ENCODE peak calls at places on chromosomes 13 and 19, in four cellular contexts. One of them, this sample, is unnamed. For H3K9me3, the result is how much of the 10 kb centered on the place peaks cover.

GRCh38 chr13:30718661-30719520 is 16.5 kb upstream of the ALOX5AP start:
- DNase-seq in uterus: no peak
- DNase-seq in testis: no peak
- DNase-seq in ovary: no peak
- DNase-seq in this sample: no peak

GRCh38 chr13:63481334-63481733 is 2065.7 kb upstream of the PCDH20 start:
- DNase-seq in testis: peak
- DNase-seq in uterus: no peak
- DNase-seq in ovary: no peak
- DNase-seq in this sample: no peak

GRCh38 chr13:20340759-20341161 is 108.6 kb upstream of the GJB6 start:
- DNase-seq in uterus: no peak
- DNase-seq in ovary: no peak
- DNase-seq in testis: no peak
- DNase-seq in this sample: no peak

GRCh38 chr13:76349700-76350099 is 536.5 kb downstream of the KCTD12 start:
- DNase-seq in uterus: no peak
- DNase-seq in ovary: no peak
- DNase-seq in testis: no peak
- DNase-seq in this sample: no peak

GRCh38 chr13:36115306-36115705 is 15.9 kb downstream of the DCLK1 start:
- DNase-seq in ovary: no peak
- DNase-seq in uterus: no peak
- DNase-seq in testis: no peak
- DNase-seq in this sample: no peak

GRCh38 chr13:46577656-46578589 is 25.0 kb downstream of the LRCH1 start:
- DNase-seq in ovary: no peak
- DNase-seq in testis: no peak
- DNase-seq in uterus: no peak
- DNase-seq in this sample: no peak

GRCh38 chr19:49809155-49809986 is 3.7 kb downstream of the FUZ start:
- DNase-seq in testis: peak
- DNase-seq in ovary: no peak
- DNase-seq in uterus: peak
- DNase-seq in this sample: peak

GRCh38 chr19:30882411-30883005 is 466.7 kb downstream of the TSHZ3 start:
- DNase-seq in uterus: no peak
- DNase-seq in testis: no peak
- DNase-seq in ovary: no peak
- DNase-seq in this sample: no peak

GRCh38 chr19:51396175-51396574 is 5.8 kb upstream of the C19orf84 start:
- DNase-seq in uterus: no peak
- DNase-seq in testis: no peak
- DNase-seq in ovary: no peak
- DNase-seq in this sample: no peak

GRCh38 chr19:459724-460511 is 915 bp downstream of the SHC2 start:
- DNase-seq in ovary: peak
- DNase-seq in uterus: peak
- DNase-seq in testis: peak
- DNase-seq in this sample: peak

GRCh38 chr13:94599877-94600276 is 1.8 kb upstream of the GPR180 start:
- DNase-seq in testis: peak
- DNase-seq in ovary: no peak
- DNase-seq in uterus: no peak
- DNase-seq in this sample: no peak

GRCh38 chr19:23415561-23416191 is 20.4 kb upstream of the ZNF91 start:
- DNase-seq in testis: peak
- DNase-seq in ovary: no peak
- DNase-seq in uterus: no peak
- DNase-seq in this sample: no peak

GRCh38 chr13:43537124-43537523 is 249.6 kb downstream of the ENOX1 start:
- DNase-seq in testis: no peak
- DNase-seq in uterus: no peak
- DNase-seq in ovary: no peak
- DNase-seq in this sample: no peak

GRCh38 chr19:6791237-6791636 is 18.7 kb downstream of the VAV1 start:
- DNase-seq in ovary: no peak
- DNase-seq in testis: no peak
- DNase-seq in uterus: no peak
- DNase-seq in this sample: no peak

GRCh38 chr13:24183741-24184182 is 23.2 kb downstream of the SPATA13 start:
- DNase-seq in ovary: peak
- DNase-seq in uterus: no peak
- DNase-seq in testis: peak
- DNase-seq in this sample: no peak

GRCh38 chr19:50003254-50003788 is 21.9 kb downstream of the VRK3 start:
- DNase-seq in uterus: no peak
- DNase-seq in ovary: no peak
- DNase-seq in testis: no peak
- DNase-seq in this sample: no peak

GRCh38 chr13:85137516-85137915 is 661.7 kb downstream of the SLITRK6 start:
- DNase-seq in testis: no peak
- DNase-seq in uterus: no peak
- DNase-seq in ovary: no peak
- DNase-seq in this sample: no peak

GRCh38 chr19:45901912-45902650 is at the start of gene MYPOP:
- DNase-seq in uterus: peak
- DNase-seq in testis: no peak
- DNase-seq in ovary: peak
- DNase-seq in this sample: no peak

GRCh38 chr19:10896851-10897526 is 25.6 kb downstream of the CARM1 start:
- DNase-seq in testis: no peak
- DNase-seq in ovary: no peak
- DNase-seq in uterus: no peak
- DNase-seq in this sample: no peak

GRCh38 chr13:99655351-99656091 is 154.2 kb downstream of the TM9SF2 start:
- DNase-seq in ovary: no peak
- DNase-seq in testis: no peak
- DNase-seq in uterus: no peak
- DNase-seq in this sample: no peak

GRCh38 chr19:38669532-38669931 is 22.1 kb downstream of the ACTN4 start:
- DNase-seq in ovary: no peak
- DNase-seq in testis: no peak
- DNase-seq in uterus: no peak
- DNase-seq in this sample: peak

GRCh38 chr13:73625562-73626339 is 508.5 kb downstream of the KLF12 start:
- DNase-seq in ovary: no peak
- DNase-seq in uterus: no peak
- DNase-seq in testis: no peak
- DNase-seq in this sample: no peak

GRCh38 chr19:55494172-55494761 is 6.0 kb downstream of the SSC5D start:
- DNase-seq in testis: peak
- DNase-seq in ovary: peak
- DNase-seq in uterus: peak
- DNase-seq in this sample: no peak

GRCh38 chr13:33677215-33677614 is 140.7 kb upstream of the RFC3 start:
- DNase-seq in testis: no peak
- DNase-seq in uterus: no peak
- DNase-seq in ovary: no peak
- DNase-seq in this sample: no peak

GRCh38 chr13:33678084-33678483 is 139.9 kb upstream of the RFC3 start:
- DNase-seq in testis: no peak
- DNase-seq in ovary: no peak
- DNase-seq in uterus: no peak
- DNase-seq in this sample: no peak

GRCh38 chr13:33676700-33677048 is 141.3 kb upstream of the RFC3 start:
- DNase-seq in testis: peak
- DNase-seq in ovary: peak
- DNase-seq in uterus: peak
- DNase-seq in this sample: no peak

GRCh38 chr13:33678906-33679657 is 138.9 kb upstream of the RFC3 start:
- DNase-seq in testis: peak
- DNase-seq in ovary: peak
- DNase-seq in uterus: peak
- DNase-seq in this sample: peak

DNA sequence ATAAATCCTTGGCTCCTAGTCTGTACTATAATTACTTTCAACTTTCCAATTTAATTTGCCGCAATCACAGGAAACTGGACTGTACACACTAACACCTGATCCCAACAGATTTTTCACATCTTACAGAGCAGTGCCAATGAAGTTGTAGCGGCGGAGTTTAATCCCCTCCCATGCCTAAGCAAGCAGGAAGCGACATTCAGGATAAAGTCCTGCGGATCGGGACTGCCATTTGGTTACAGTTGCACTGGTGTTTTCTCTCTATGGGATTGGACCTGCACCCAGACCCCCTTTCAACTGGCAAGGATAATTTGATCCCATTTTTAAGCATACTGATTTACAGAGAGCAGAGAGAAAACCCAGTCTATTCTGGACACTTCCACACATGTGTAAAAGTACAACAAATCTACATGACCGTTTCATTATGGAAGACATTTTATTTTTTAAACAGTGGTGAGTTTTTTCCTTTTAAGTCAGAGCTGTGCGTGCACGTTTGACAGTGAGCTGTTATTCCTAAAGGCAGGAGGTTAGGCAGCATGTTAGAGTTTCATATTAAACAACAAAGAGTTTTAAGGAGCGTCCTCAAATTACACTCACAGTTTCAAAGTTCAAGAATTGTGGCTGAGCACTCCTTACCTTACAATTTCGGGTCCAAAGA is 141.8 kb upstream of the RFC3 start:
- DNase-seq in ovary: no peak
- DNase-seq in testis: no peak
- DNase-seq in uterus: no peak
- DNase-seq in this sample: no peak
- H3K27ac ChIP-seq in ovary: no peak
- H3K27ac ChIP-seq in testis: no peak
- H3K27ac ChIP-seq in uterus: peak
- H3K27ac ChIP-seq in this sample: no peak

GRCh38 chr13:19159761-19160420 is 21.7 kb downstream of the TUBA3C start:
- DNase-seq in ovary: no peak
- DNase-seq in uterus: no peak
- DNase-seq in testis: no peak
- DNase-seq in this sample: no peak

GRCh38 chr13:19158006-19158405 is 23.6 kb downstream of the TUBA3C start:
- DNase-seq in uterus: no peak
- DNase-seq in ovary: no peak
- DNase-seq in testis: no peak
- DNase-seq in this sample: no peak

GRCh38 chr13:19157461-19157860 is 24.2 kb downstream of the TUBA3C start:
- DNase-seq in testis: no peak
- DNase-seq in uterus: no peak
- DNase-seq in ovary: no peak
- DNase-seq in this sample: no peak

GRCh38 chr13:19159181-19159580 is 22.4 kb downstream of the TUBA3C start:
- DNase-seq in testis: no peak
- DNase-seq in ovary: no peak
- DNase-seq in uterus: no peak
- DNase-seq in this sample: no peak

GRCh38 chr13:19158526-19158925 is 23.1 kb downstream of the TUBA3C start:
- DNase-seq in ovary: no peak
- DNase-seq in testis: no peak
- DNase-seq in uterus: no peak
- DNase-seq in this sample: no peak
- H3K9me3 ChIP-seq in ovary: under half
- H3K9me3 ChIP-seq in testis: under half
- H3K9me3 ChIP-seq in uterus: under half
- H3K9me3 ChIP-seq in this sample: under half

GRCh38 chr13:74794582-74794981 is 660.4 kb upstream of the KLF12 start:
- DNase-seq in testis: no peak
- DNase-seq in uterus: no peak
- DNase-seq in ovary: no peak
- DNase-seq in this sample: no peak
- TF ChIP-seq CTCF in testis: no peak
- TF ChIP-seq CTCF in uterus: no peak
- TF ChIP-seq CTCF in ovary: no peak
- TF ChIP-seq CTCF in this sample: no peak

DNA sequence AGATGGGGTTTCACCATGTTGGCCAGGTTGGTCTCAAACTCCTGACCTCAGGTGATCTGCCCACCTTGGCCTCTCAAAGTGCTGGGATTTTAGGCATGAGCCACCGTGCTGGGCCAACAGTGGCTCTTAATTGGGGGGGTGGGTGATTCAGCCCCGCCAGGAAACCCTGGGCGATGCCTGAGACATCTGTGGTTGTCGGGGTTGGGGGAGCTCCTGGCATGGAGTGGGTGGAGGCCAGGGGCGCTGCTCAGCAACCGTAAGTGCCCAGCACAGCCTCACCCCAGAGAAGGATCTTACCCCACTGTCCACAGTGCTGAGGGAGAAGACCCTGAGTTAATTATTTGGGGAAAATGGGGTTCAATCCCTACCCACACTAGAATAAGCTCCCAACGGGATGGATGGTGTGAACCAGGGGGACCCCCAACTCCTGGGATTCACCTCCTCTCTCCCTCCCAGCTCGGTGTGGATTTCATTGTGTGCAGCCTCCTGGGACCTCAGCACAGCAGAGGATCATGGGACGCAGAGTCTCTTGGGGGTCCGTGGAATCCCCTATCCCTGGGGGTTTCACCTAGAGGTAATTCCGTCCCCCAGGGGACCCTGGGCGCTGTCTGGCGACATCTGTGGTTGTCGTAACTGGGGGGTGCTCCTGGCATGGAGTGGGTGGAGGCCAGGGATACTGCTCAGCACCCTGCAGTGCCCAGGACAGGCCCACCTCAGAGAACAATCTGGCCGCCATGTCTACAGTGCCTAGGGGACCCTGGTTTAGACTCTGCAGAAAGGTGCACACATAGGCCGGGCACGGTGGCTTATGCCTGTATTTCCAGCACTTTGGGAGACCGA is 68.9 kb downstream of the GADD45B start:
- DNase-seq in testis: no peak
- DNase-seq in uterus: no peak
- DNase-seq in ovary: no peak
- DNase-seq in this sample: no peak
- H3K27ac ChIP-seq in testis: peak
- H3K27ac ChIP-seq in uterus: peak
- H3K27ac ChIP-seq in ovary: peak
- H3K27ac ChIP-seq in this sample: no peak

DNA sequence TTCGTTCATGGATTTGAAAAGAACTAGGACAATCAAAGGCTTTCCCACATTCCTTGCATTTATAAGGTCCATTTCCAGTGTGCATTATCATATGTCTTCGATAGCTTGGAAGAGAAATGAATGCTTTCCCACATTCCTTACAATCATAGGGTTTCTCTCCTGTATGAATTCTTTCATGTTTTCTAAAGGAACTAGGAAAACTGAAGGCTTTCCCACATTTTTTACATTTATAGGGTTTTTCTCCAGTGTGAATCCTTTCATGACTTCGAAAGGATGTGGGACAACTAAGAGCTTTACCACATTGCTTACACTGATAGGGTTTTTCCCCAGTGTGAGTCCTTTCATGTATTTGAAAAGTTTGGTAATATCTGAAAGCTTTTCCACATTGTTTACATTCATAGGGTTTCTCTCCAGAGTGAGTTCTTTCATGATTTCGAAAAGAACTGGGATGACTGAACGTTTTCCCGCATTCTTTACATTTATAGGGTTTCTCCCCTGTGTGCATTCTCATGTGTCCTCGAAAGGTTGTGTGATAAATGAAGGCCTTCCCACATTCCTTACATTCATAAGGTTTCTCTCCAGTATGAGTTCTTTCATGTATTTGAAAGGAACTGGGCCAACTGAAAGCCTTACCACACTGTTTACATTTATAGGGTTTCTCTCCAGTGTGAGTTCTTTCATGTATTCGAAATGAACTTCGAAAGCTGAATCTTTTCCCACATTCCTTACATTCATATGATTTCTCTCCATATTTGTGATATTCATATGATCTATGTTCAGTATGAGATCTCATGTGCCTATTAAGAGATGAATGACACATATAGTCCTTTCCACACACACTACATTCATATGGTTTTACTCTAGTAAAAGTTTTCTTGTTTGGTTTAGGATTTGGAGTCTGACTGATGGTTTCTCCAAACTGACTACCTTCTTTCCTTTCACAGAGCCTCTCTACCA is 19.6 kb downstream of the ZNF709 start:
- DNase-seq in ovary: no peak
- DNase-seq in uterus: no peak
- DNase-seq in testis: no peak
- DNase-seq in this sample: no peak
- H3K9me3 ChIP-seq in ovary: under half
- H3K9me3 ChIP-seq in uterus: under half
- H3K9me3 ChIP-seq in testis: under half
- H3K9me3 ChIP-seq in this sample: half or more

This sample was measured in CD4-positive, alpha-beta T cell.